ENCODE peak calls at places on chromosomes 7 and 10, in ten cellular contexts. E is adrenal gland; C is mesendoderm; X is CD8-positive, alpha-beta T cell; U is esophagus squamous epithelium; P is stomach; K is sigmoid colon; Z is endothelial cell of umbilical vein; Q is effector memory CD4-positive, alpha-beta T cell; J is testis. Y is an unnamed sample.

GRCh38 chr10:49023752-49024151 is 84.1 kb upstream of the LRRC18 start:
- DNase-seq in E (no peak), C (no peak), X (no peak), U (no peak), P (no peak), K (no peak), Z (no peak), Q (no peak), J (no peak), Y (no peak)

GRCh38 chr10:12702215-12702614 is 299.3 kb downstream of the CCDC3 start:
- DNase-seq in E (no peak), C (no peak), X (no peak), U (no peak), P (no peak), K (no peak), Z (no peak), Q (no peak), J (no peak), Y (no peak)

GRCh38 chr7:20435305-20435704 is 104.6 kb downstream of the ITGB8 start:
- DNase-seq in E (peak; percentile 88), C (no peak), X (no peak), U (no peak), P (peak; percentile 28), K (peak; percentile 92), Z (peak; percentile 25), Q (no peak), J (no peak), Y (peak; percentile 56)

GRCh38 chr10:9427208-9427607 is 1372.7 kb downstream of the GATA3 start:
- DNase-seq in E (no peak), C (no peak), X (no peak), U (no peak), P (no peak), K (no peak), Z (no peak), Q (no peak), J (no peak), Y (no peak)

GRCh38 chr10:7891634-7892033 is 73.3 kb downstream of the TAF3 start:
- DNase-seq in E (no peak), C (no peak), X (no peak), U (no peak), P (no peak), K (no peak), Z (peak; percentile 80), Q (no peak), J (no peak), Y (no peak)

GRCh38 chr10:58385784-58386112 is 538 bp downstream of the TFAM start:
- DNase-seq in E (peak; percentile 19), C (peak; percentile 68), X (no peak), U (no peak), P (peak; percentile 35), K (no peak), Z (no peak), Q (peak; percentile 6), J (peak; percentile 43), Y (no peak)

GRCh38 chr7:128841171-128841690 is 11.0 kb downstream of the FLNC start:
- DNase-seq in E (no peak), C (no peak), X (no peak), U (no peak), P (no peak), K (no peak), Z (no peak), Q (peak; percentile 2), J (no peak), Y (peak; percentile 56)

GRCh38 chr10:659710-660141 is 29.7 kb downstream of the DIP2C start:
- DNase-seq in E (no peak), C (no peak), X (no peak), U (no peak), P (no peak), K (peak; percentile 53), Z (peak; percentile 71), Q (no peak), J (no peak), Y (peak; percentile 7)

GRCh38 chr10:93206652-93207051 is 133.0 kb downstream of the CYP26A1 start:
- DNase-seq in E (no peak), C (peak; percentile 85), X (no peak), U (no peak), P (no peak), K (no peak), Z (no peak), Q (no peak), J (no peak), Y (no peak)

GRCh38 chr7:22695476-22696132 is 31.4 kb upstream of the IL6 start:
- DNase-seq in E (no peak), C (no peak), X (no peak), U (no peak), P (no peak), K (no peak), Z (no peak), Q (no peak), J (no peak), Y (no peak)

GRCh38 chr10:2964632-2965296 is 102.6 kb upstream of the PFKP start:
- DNase-seq in E (no peak), C (peak; percentile 42), X (no peak), U (no peak), P (no peak), K (no peak), Z (no peak), Q (no peak), J (no peak), Y (no peak)

GRCh38 chr10:124086097-124086710 is 7.2 kb downstream of the CHST15 start:
- DNase-seq in E (no peak), C (no peak), X (no peak), U (no peak), P (no peak), K (peak; percentile 63), Z (no peak), Q (no peak), J (no peak), Y (no peak)
- H3K27ac ChIP-seq in E (no peak overlapping the region), C (no peak overlapping the region), X (no peak overlapping the region), U (no peak overlapping the region), P (peak overlapping the region; percentile 17), K (peak overlapping the region; percentile 92), Z (no peak overlapping the region), Q (no peak overlapping the region), J (no peak overlapping the region), Y (no peak overlapping the region)

GRCh38 chr10:127195571-127196226 is 692 bp downstream of the INSYN2A start:
- DNase-seq in E (no peak), C (peak; percentile 41), X (no peak), U (no peak), P (no peak), K (no peak), Z (peak; percentile 23), Q (no peak), J (peak; percentile 30), Y (peak; percentile 65)

GRCh38 chr10:127193125-127193524 is 3.3 kb downstream of the INSYN2A start:
- DNase-seq in E (no peak), C (no peak), X (no peak), U (no peak), P (no peak), K (no peak), Z (no peak), Q (no peak), J (no peak), Y (no peak)

GRCh38 chr10:127195041-127195506 is 1.3 kb downstream of the INSYN2A start:
- DNase-seq in E (no peak), C (peak; percentile 66), X (no peak), U (no peak), P (no peak), K (no peak), Z (peak; percentile 7), Q (no peak), J (no peak), Y (no peak)

GRCh38 chr10:127196227-127196954 is at the start of gene INSYN2A:
- DNase-seq in E (peak; percentile 16), C (peak; percentile 90), X (no peak), U (no peak), P (no peak), K (no peak), Z (peak; percentile 37), Q (no peak), J (peak; percentile 52), Y (peak; percentile 31)

GRCh38 chr10:127194598-127194997 is 1.8 kb downstream of the INSYN2A start:
- DNase-seq in E (no peak), C (no peak), X (no peak), U (no peak), P (no peak), K (no peak), Z (no peak), Q (no peak), J (no peak), Y (no peak)
- H3K4me3 ChIP-seq in E (no peak overlapping the region), C (no peak overlapping the region), X (no peak overlapping the region), U (no peak overlapping the region), P (no peak overlapping the region), K (peak overlapping the region; percentile 51), Z (no peak overlapping the region), Q (no peak overlapping the region), J (peak overlapping the region; percentile 67), Y (no peak overlapping the region)

DNA sequence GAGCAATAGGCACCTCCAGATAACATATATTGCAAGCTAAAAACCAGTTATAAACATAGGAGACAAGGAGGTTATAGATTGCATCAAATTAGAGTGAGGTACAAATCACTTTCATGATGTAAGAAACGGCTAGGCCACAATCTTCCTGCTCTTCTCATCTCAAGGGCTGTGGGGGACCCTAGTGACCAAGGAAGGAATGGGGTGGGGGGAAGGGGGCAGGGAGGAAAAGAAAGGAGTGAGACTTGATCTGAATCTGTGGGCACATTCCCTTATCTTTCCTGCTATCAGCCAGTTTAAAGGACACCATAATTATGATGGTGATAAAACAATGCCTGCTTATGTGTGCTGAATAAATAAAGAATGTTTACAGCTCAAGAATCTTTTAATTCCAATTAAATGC is 2.5 kb downstream of the SKIDA1 start:
- DNase-seq in E (no peak), C (peak; percentile 77), X (no peak), U (no peak), P (no peak), K (no peak), Z (no peak), Q (no peak), J (no peak), Y (no peak)
- H3K27ac ChIP-seq in E (no peak overlapping the region), C (no peak overlapping the region), X (no peak overlapping the region), U (peak overlapping the region; percentile 12), P (no peak overlapping the region), K (peak overlapping the region; percentile 97), Z (no peak overlapping the region), Q (no peak overlapping the region), J (no peak overlapping the region), Y (no peak overlapping the region)

DNA sequence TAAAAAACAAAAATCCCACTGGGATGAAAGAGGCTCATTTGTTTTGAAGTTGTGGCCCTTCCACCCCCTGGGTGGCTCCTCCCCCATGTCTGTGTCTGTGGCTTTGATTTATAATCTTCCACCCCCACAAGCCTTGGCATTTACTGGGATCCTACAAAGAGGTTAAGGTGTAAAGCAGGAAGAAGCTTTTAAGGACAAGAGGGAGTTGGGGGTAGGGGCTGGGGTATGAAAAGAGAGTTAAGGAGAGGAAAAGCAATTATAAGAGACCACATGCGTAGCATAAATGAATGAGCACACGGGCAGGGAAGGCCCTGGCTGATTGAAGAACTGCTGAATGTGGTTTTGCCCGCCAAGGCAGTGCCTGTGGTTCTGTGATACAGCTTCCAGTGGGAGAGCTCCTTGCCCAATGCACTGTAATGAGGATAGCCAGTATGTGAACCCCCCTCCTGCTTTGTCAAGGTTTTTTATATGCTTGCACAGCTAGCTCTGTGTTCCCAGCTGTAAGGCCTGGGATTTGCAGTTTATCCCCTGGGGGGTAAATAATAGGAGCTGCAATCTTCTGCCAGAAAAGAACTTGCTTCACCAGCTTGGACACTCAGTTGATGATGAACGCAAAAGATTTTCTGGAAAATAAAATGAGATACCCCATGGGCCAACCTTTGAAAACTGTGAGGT is 34.7 kb upstream of the KMT2E start:
- DNase-seq in E (peak; percentile 37), C (peak; percentile 77), X (no peak), U (no peak), P (no peak), K (no peak), Z (no peak), Q (no peak), J (peak; percentile 44), Y (peak; percentile 63)
- H3K4me3 ChIP-seq in E (no peak overlapping the region), C (no peak overlapping the region), X (no peak overlapping the region), U (no peak overlapping the region), P (no peak overlapping the region), K (no peak overlapping the region), Z (no peak overlapping the region), Q (no peak overlapping the region), J (no peak overlapping the region), Y (no peak overlapping the region)

GRCh38 chr7:930975-931758 is 23.3 kb downstream of the ADAP1 start:
- DNase-seq in E (no peak), C (no peak), X (no peak), U (no peak), P (no peak), K (peak; percentile 53), Z (no peak), Q (no peak), J (no peak), Y (peak; percentile 40)
- H3K27ac ChIP-seq in E (no peak overlapping the region), C (no peak overlapping the region), X (no peak overlapping the region), U (no peak overlapping the region), P (no peak overlapping the region), K (no peak overlapping the region), Z (no peak overlapping the region), Q (no peak overlapping the region), J (no peak overlapping the region), Y (no peak overlapping the region)